ENCODE peak calls at places on chromosomes 3 and 15, in nine cellular contexts. Y, Q, X, V, I, M, H, N and W are unnamed samples.

GRCh38 chr3:171192176-171192854 is 165.8 kb upstream of the SLC2A2 start:
- DNase-seq in Y (peak), Q (no peak), N (peak), X (no peak), H (no peak), I (no peak), V (no peak), M (peak), W (peak)

GRCh38 chr15:83871808-83872559 is 218.1 kb downstream of the ADAMTSL3 start:
- DNase-seq in H (no peak), M (peak), V (no peak), Q (peak), N (peak), X (no peak), Y (no peak), I (no peak), W (no peak)

GRCh38 chr15:35925634-35926380 is 379.8 kb upstream of the DPH6 start:
- DNase-seq in V (no peak), Y (peak), Q (no peak), X (no peak), I (no peak), M (peak), H (no peak), N (peak), W (no peak)

GRCh38 chr3:133821767-133822638 is 16.4 kb downstream of the SRPRB start:
- DNase-seq in Y (peak), N (peak), H (peak), I (no peak), X (no peak), V (peak), Q (peak), M (peak), W (peak)

GRCh38 chr15:69757186-69757585 is 304.6 kb downstream of the RPLP1 start:
- DNase-seq in M (peak), H (no peak), X (peak), Y (no peak), N (peak), I (no peak), Q (no peak), V (no peak), W (no peak)

GRCh38 chr3:57434041-57434440 is 110.1 kb downstream of the DNAH12 start:
- DNase-seq in Y (peak), V (peak), I (peak), Q (peak), H (no peak), M (peak), X (no peak), N (peak), W (no peak)

GRCh38 chr15:63892794-63893441 is 59.2 kb upstream of the HERC1 start:
- DNase-seq in H (no peak), V (no peak), X (peak), I (no peak), N (no peak), Y (no peak), M (no peak), Q (peak), W (no peak)

GRCh38 chr3:4504340-4505261 is 11.5 kb downstream of the ITPR1 start:
- DNase-seq in N (peak), M (no peak), Y (no peak), H (no peak), I (no peak), Q (no peak), V (no peak), X (peak), W (peak)

GRCh38 chr3:72258366-72258765 is 473.4 kb upstream of the PROK2 start:
- DNase-seq in H (no peak), V (peak), Q (no peak), Y (no peak), N (no peak), X (no peak), M (no peak), I (peak), W (no peak)

GRCh38 chr3:170324962-170325361 is 32.6 kb upstream of the SKIL start:
- DNase-seq in H (no peak), Q (no peak), X (no peak), M (no peak), N (no peak), Y (no peak), V (no peak), I (no peak), W (no peak)

GRCh38 chr15:70815604-70816003 is 38.4 kb downstream of the LARP6 start:
- DNase-seq in Y (no peak), X (no peak), N (no peak), V (no peak), I (peak), Q (no peak), M (no peak), H (no peak), W (no peak)

GRCh38 chr3:54670269-54671000 is 257.4 kb downstream of the LRTM1 start:
- DNase-seq in X (no peak), Y (no peak), H (no peak), N (no peak), Q (no peak), V (peak), I (no peak), M (no peak), W (peak)

GRCh38 chr15:84387086-84387485 is 151.5 kb downstream of the GOLGA6L4 start:
- DNase-seq in I (no peak), X (no peak), V (no peak), Q (no peak), H (no peak), Y (no peak), M (no peak), N (no peak), W (no peak)

GRCh38 chr3:190644035-190644434 is 130.2 kb downstream of the IL1RAP start:
- DNase-seq in I (no peak), X (no peak), V (no peak), N (no peak), H (no peak), M (no peak), Y (no peak), Q (no peak), W (no peak)

GRCh38 chr3:157572559-157573270 is 69.5 kb upstream of the VEPH1 start:
- DNase-seq in Q (peak), M (peak), Y (peak), H (no peak), N (peak), V (peak), I (no peak), X (no peak), W (no peak)

GRCh38 chr15:25877681-25878080 is 14.6 kb upstream of the ATP10A start:
- DNase-seq in V (no peak), N (no peak), X (no peak), M (no peak), Y (no peak), Q (no peak), I (no peak), H (no peak), W (no peak)

GRCh38 chr15:66004618-66005262 is 135.4 kb downstream of the RAB11A start:
- DNase-seq in Y (no peak), N (peak), X (no peak), I (no peak), H (no peak), M (no peak), V (peak), Q (no peak), W (no peak)

GRCh38 chr3:141728355-141728892 is 9.7 kb upstream of the RNF7 start:
- DNase-seq in H (no peak), N (no peak), I (no peak), V (no peak), X (no peak), M (no peak), Y (no peak), Q (no peak), W (no peak)

GRCh38 chr3:194139085-194139976 is 3.4 kb downstream of the HES1 start:
- DNase-seq in H (no peak), Y (no peak), I (no peak), Q (no peak), V (peak), N (peak), X (no peak), M (no peak), W (peak)

GRCh38 chr3:134627831-134628230 is 23.0 kb downstream of the KY start:
- DNase-seq in Y (no peak), V (no peak), N (peak), Q (no peak), M (peak), H (no peak), I (no peak), X (no peak), W (no peak)

GRCh38 chr15:34969340-34970097 is at the start of gene AQR:
- DNase-seq in I (peak), M (peak), N (peak), H (peak), V (peak), Y (peak), Q (peak), X (peak), W (peak)

GRCh38 chr15:74482661-74483060 is 21.7 kb upstream of the UBL7 start:
- DNase-seq in I (no peak), M (no peak), N (no peak), H (no peak), Y (no peak), X (no peak), Q (no peak), V (no peak), W (no peak)

GRCh38 chr3:196533260-196533681 is 18.1 kb upstream of the SMCO1 start:
- DNase-seq in I (no peak), V (peak), Y (no peak), N (no peak), H (no peak), X (no peak), M (no peak), Q (no peak), W (no peak)

GRCh38 chr3:195612075-195612800 is 28.5 kb upstream of the APOD start:
- DNase-seq in Q (no peak), V (no peak), M (no peak), H (no peak), N (peak), Y (no peak), I (no peak), X (no peak), W (no peak)

GRCh38 chr15:90903733-90904536 is 833 bp downstream of the MAN2A2 start:
- DNase-seq in M (no peak), Q (no peak), Y (no peak), H (peak), N (no peak), X (no peak), I (no peak), V (peak), W (no peak)